ENCODE peak calls at places on chromosomes 1 and 21, in four cellular contexts. L is Peyer's patch, T is keratinocyte, B is HEK293T. C is an unnamed sample.

GRCh38 chr1:186487163-186487562 is 26.2 kb upstream of the PDC start:
- DNase-seq in L (no peak), T (no peak), B (no peak), C (no peak)

GRCh38 chr1:232748910-232749368 is 56.3 kb upstream of the MAP10 start:
- DNase-seq in L (no peak), T (no peak), B (no peak), C (no peak)

GRCh38 chr1:171860696-171861095 is 19.4 kb downstream of the DNM3 start:
- DNase-seq in L (no peak), T (peak), B (no peak), C (no peak)

GRCh38 chr1:104156804-104157203 is 407.1 kb downstream of the AMY1C start:
- DNase-seq in L (no peak), T (no peak), B (no peak), C (no peak)

GRCh38 chr1:41420351-41420750 is 59.1 kb downstream of the FOXO6 start:
- DNase-seq in L (no peak), T (no peak), B (no peak), C (no peak)

GRCh38 chr1:17922833-17923232 is 167.7 kb downstream of the ACTL8 start:
- DNase-seq in L (peak), T (no peak), B (peak), C (peak)

GRCh38 chr1:208047975-208048374 is 137.1 kb upstream of the CD34 start:
- DNase-seq in L (no peak), T (no peak), B (no peak), C (peak)

GRCh38 chr1:202090994-202091393 is 31.7 kb upstream of the GPR37L1 start:
- DNase-seq in L (no peak), T (no peak), B (no peak), C (no peak)

GRCh38 chr1:240189386-240189989 is 97.8 kb downstream of the FMN2 start:
- DNase-seq in L (peak), T (no peak), B (peak), C (peak)

GRCh38 chr1:117696567-117696966 is 90.7 kb downstream of the TENT5C start:
- DNase-seq in L (no peak), T (no peak), B (no peak), C (no peak)

GRCh38 chr21:39330001-39330400 is 16.6 kb upstream of the BRWD1 start:
- DNase-seq in L (no peak), T (no peak), B (no peak), C (no peak)

GRCh38 chr1:230495891-230496385 is 69.8 kb upstream of the PGBD5 start:
- DNase-seq in L (no peak), T (no peak), B (no peak), C (no peak)

GRCh38 chr1:43853161-43853921 is 80.3 kb upstream of the ARTN start:
- DNase-seq in L (peak), T (no peak), B (no peak), C (peak)

GRCh38 chr1:23594149-23594917 is 35.0 kb upstream of the ID3 start:
- DNase-seq in L (no peak), T (no peak), B (no peak), C (no peak)

GRCh38 chr1:243294723-243295121 is 38.9 kb downstream of the SDCCAG8 start:
- DNase-seq in L (no peak), T (no peak), B (no peak), C (no peak)

GRCh38 chr1:96962807-96963206 is 241.2 kb downstream of the PTBP2 start:
- DNase-seq in L (no peak), T (no peak), B (no peak), C (peak)

GRCh38 chr1:2295526-2295925 is 67.4 kb downstream of the SKI start:
- DNase-seq in L (no peak), T (no peak), B (no peak), C (no peak)

GRCh38 chr1:55214903-55215193 is 316 bp downstream of the USP24 start:
- DNase-seq in L (peak), T (no peak), B (peak), C (peak)

GRCh38 chr1:226702957-226703831 is 35.9 kb downstream of the ITPKB start:
- DNase-seq in L (peak), T (no peak), B (peak), C (peak)

GRCh38 chr1:145708063-145708462 is 895 bp upstream of the PDZK1 start:
- DNase-seq in L (no peak), T (no peak), B (no peak), C (no peak)

GRCh38 chr21:28636988-28637691 is 355.5 kb downstream of the LTN1 start:
- DNase-seq in L (no peak), T (peak), B (no peak), C (peak)

GRCh38 chr1:118185083-118185899 is at the start of gene SPAG17:
- DNase-seq in L (peak), T (no peak), B (peak), C (peak)

GRCh38 chr1:150999051-150999674 is 7.5 kb downstream of the MINDY1 start:
- DNase-seq in L (no peak), T (no peak), B (no peak), C (peak)

GRCh38 chr1:162302660-162303344 is 73.9 kb downstream of the SPATA46 start:
- DNase-seq in L (no peak), T (no peak), B (no peak), C (no peak)

GRCh38 chr1:180632326-180633088 is 685 bp downstream of the XPR1 start:
- DNase-seq in L (peak), T (no peak), B (peak), C (no peak)

GRCh38 chr1:152408664-152409063 is 5.4 kb downstream of the CRNN start:
- DNase-seq in L (no peak), T (no peak), B (no peak), C (no peak)

GRCh38 chr1:43613075-43613942 is 36.6 kb upstream of the KDM4A start:
- DNase-seq in L (no peak), T (no peak), B (no peak), C (no peak)

GRCh38 chr1:202154766-202155477 is 5.5 kb downstream of the PTPN7 start:
- DNase-seq in L (peak), T (no peak), B (peak), C (peak)

GRCh38 chr1:66295821-66296220 is 238.1 kb upstream of the SGIP1 start:
- DNase-seq in L (no peak), T (no peak), B (no peak), C (no peak)

GRCh38 chr1:167186771-167187170 is 33.9 kb upstream of the POU2F1 start:
- DNase-seq in L (no peak), T (no peak), B (no peak), C (no peak)

GRCh38 chr1:36764796-36765195 is 269.5 kb downstream of the GRIK3 start:
- DNase-seq in L (peak), T (no peak), B (no peak), C (no peak)